ENCODE peak calls at places on chromosomes 4 and X, in five cellular contexts. One of them, this sample, is unnamed.

GRCh38 chr4:20997886-20998285 is 297.6 kb downstream of the PACRGL start:
- DNase-seq in GM23338: no peak
- DNase-seq in GM23248: no peak
- DNase-seq in SK-N-SH: no peak
- DNase-seq in HCT116: no peak
- DNase-seq in this sample: no peak

GRCh38 chr4:157804986-157805385 is 367.8 kb downstream of the GASK1B start:
- DNase-seq in SK-N-SH: no peak
- DNase-seq in GM23338: peak
- DNase-seq in HCT116: peak
- DNase-seq in GM23248: peak
- DNase-seq in this sample: peak

GRCh38 chr4:98470366-98470765 is 188.0 kb downstream of the TSPAN5 start:
- DNase-seq in SK-N-SH: no peak
- DNase-seq in HCT116: no peak
- DNase-seq in GM23338: no peak
- DNase-seq in GM23248: no peak
- DNase-seq in this sample: no peak

GRCh38 chr4:48939785-48940184 is 33.2 kb upstream of the OCIAD2 start:
- DNase-seq in SK-N-SH: no peak
- DNase-seq in GM23338: no peak
- DNase-seq in GM23248: peak
- DNase-seq in HCT116: no peak
- DNase-seq in this sample: no peak

GRCh38 chrX:43882294-43882681 is at the start of gene MAOB:
- DNase-seq in SK-N-SH: peak
- DNase-seq in GM23338: peak
- DNase-seq in GM23248: peak
- DNase-seq in HCT116: no peak
- DNase-seq in this sample: peak

GRCh38 chrX:53018627-53019026 is 30.0 kb upstream of the GPR173 start:
- DNase-seq in GM23248: no peak
- DNase-seq in SK-N-SH: no peak
- DNase-seq in HCT116: no peak
- DNase-seq in GM23338: peak
- DNase-seq in this sample: peak

GRCh38 chr4:82898322-82899243 is 2.0 kb upstream of the THAP9 start:
- DNase-seq in HCT116: no peak
- DNase-seq in SK-N-SH: no peak
- DNase-seq in GM23248: peak
- DNase-seq in GM23338: no peak
- DNase-seq in this sample: no peak

GRCh38 chrX:153884136-153885076 is 1.6 kb downstream of the L1CAM start:
- DNase-seq in GM23248: no peak
- DNase-seq in HCT116: peak
- DNase-seq in SK-N-SH: no peak
- DNase-seq in GM23338: peak
- DNase-seq in this sample: no peak

GRCh38 chr4:48575964-48576363 is 85.9 kb downstream of the ZAR1 start:
- DNase-seq in SK-N-SH: no peak
- DNase-seq in HCT116: no peak
- DNase-seq in GM23338: no peak
- DNase-seq in GM23248: peak
- DNase-seq in this sample: no peak

GRCh38 chr4:95092762-95093161 is 335.0 kb downstream of the BMPR1B start:
- DNase-seq in GM23338: no peak
- DNase-seq in HCT116: no peak
- DNase-seq in GM23248: peak
- DNase-seq in SK-N-SH: peak
- DNase-seq in this sample: no peak

GRCh38 chr4:81738891-81739290 is 267.2 kb upstream of the RASGEF1B start:
- DNase-seq in SK-N-SH: no peak
- DNase-seq in HCT116: no peak
- DNase-seq in GM23248: no peak
- DNase-seq in GM23338: no peak
- DNase-seq in this sample: no peak

GRCh38 chrX:51747671-51748070 is 4.4 kb downstream of the GSPT2 start:
- DNase-seq in GM23338: no peak
- DNase-seq in GM23248: no peak
- DNase-seq in HCT116: no peak
- DNase-seq in SK-N-SH: no peak
- DNase-seq in this sample: no peak

GRCh38 chrX:13250831-13251612 is 68.8 kb downstream of the ATXN3L start:
- DNase-seq in GM23338: no peak
- DNase-seq in HCT116: no peak
- DNase-seq in GM23248: peak
- DNase-seq in SK-N-SH: no peak
- DNase-seq in this sample: no peak

GRCh38 chrX:68669094-68669830 is 21.8 kb downstream of the STARD8 start:
- DNase-seq in SK-N-SH: peak
- DNase-seq in GM23248: peak
- DNase-seq in HCT116: no peak
- DNase-seq in GM23338: peak
- DNase-seq in this sample: peak

GRCh38 chrX:68343551-68343950 is 89.7 kb downstream of the OPHN1 start:
- DNase-seq in GM23338: no peak
- DNase-seq in GM23248: no peak
- DNase-seq in HCT116: no peak
- DNase-seq in SK-N-SH: no peak
- DNase-seq in this sample: no peak

GRCh38 chrX:70423937-70424336 is 823 bp downstream of the GDPD2 start:
- DNase-seq in SK-N-SH: no peak
- DNase-seq in HCT116: no peak
- DNase-seq in GM23248: no peak
- DNase-seq in GM23338: no peak
- DNase-seq in this sample: no peak

GRCh38 chr4:169617306-169617705 is 3.1 kb upstream of the CLCN3 start:
- DNase-seq in GM23248: no peak
- DNase-seq in GM23338: no peak
- DNase-seq in SK-N-SH: no peak
- DNase-seq in HCT116: no peak
- DNase-seq in this sample: no peak

GRCh38 chr4:1979477-1980196 is 29.1 kb downstream of the NELFA start:
- DNase-seq in SK-N-SH: no peak
- DNase-seq in HCT116: no peak
- DNase-seq in GM23248: no peak
- DNase-seq in GM23338: no peak
- DNase-seq in this sample: no peak

GRCh38 chrX:41241962-41242361 is 92.0 kb upstream of the DDX3X start:
- DNase-seq in SK-N-SH: no peak
- DNase-seq in HCT116: no peak
- DNase-seq in GM23248: no peak
- DNase-seq in GM23338: peak
- DNase-seq in this sample: no peak

GRCh38 chr4:8863759-8864682 is 7.6 kb downstream of the HMX1 start:
- DNase-seq in HCT116: no peak
- DNase-seq in SK-N-SH: no peak
- DNase-seq in GM23338: peak
- DNase-seq in GM23248: no peak
- DNase-seq in this sample: no peak

GRCh38 chr4:2402453-2402852 is 16.0 kb downstream of the ZFYVE28 start:
- DNase-seq in GM23338: no peak
- DNase-seq in GM23248: no peak
- DNase-seq in HCT116: no peak
- DNase-seq in SK-N-SH: no peak
- DNase-seq in this sample: no peak

GRCh38 chr4:93749351-93749761 is 79.2 kb upstream of the ATOH1 start:
- DNase-seq in SK-N-SH: no peak
- DNase-seq in HCT116: no peak
- DNase-seq in GM23338: no peak
- DNase-seq in GM23248: no peak
- DNase-seq in this sample: no peak

GRCh38 chrX:42085836-42086235 is 162.5 kb upstream of the CASK start:
- DNase-seq in HCT116: peak
- DNase-seq in GM23338: no peak
- DNase-seq in GM23248: no peak
- DNase-seq in SK-N-SH: no peak
- DNase-seq in this sample: no peak

GRCh38 chr4:142567199-142567598 is 278.9 kb downstream of the INPP4B start:
- DNase-seq in SK-N-SH: no peak
- DNase-seq in HCT116: peak
- DNase-seq in GM23338: peak
- DNase-seq in GM23248: peak
- DNase-seq in this sample: peak

GRCh38 chr4:7424553-7425111 is 10.1 kb downstream of the PSAPL1 start:
- DNase-seq in GM23248: no peak
- DNase-seq in HCT116: no peak
- DNase-seq in GM23338: no peak
- DNase-seq in SK-N-SH: peak
- DNase-seq in this sample: no peak

GRCh38 chrX:140132937-140133336 is 167.6 kb upstream of the CXorf66 start:
- DNase-seq in HCT116: no peak
- DNase-seq in GM23248: no peak
- DNase-seq in GM23338: peak
- DNase-seq in SK-N-SH: no peak
- DNase-seq in this sample: no peak

DNA sequence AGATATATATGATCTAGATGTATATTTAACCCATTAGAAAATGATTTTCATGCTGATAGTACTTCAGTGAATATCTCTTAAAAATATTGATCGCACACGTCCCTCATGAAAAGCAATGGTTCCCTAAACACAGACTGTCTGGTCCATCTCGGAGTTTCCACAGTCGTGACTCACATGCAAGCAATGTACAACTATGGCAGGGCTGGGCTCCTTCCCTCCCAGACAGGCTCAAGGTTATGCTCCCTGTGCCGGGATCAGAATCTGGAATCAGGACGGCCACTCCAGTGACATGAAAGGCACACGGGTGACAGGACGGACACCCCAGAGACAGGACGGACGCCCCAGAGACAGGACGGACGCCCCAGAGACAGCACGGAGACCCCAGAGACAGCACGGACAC is 40.2 kb upstream of the PPP2R3B start:
- DNase-seq in SK-N-SH: no peak
- DNase-seq in HCT116: no peak
- DNase-seq in GM23338: no peak
- DNase-seq in GM23248: no peak
- DNase-seq in this sample: no peak
- TF ChIP-seq EZH2phosphoT487 in SK-N-SH: no peak
- TF ChIP-seq EZH2phosphoT487 in HCT116: no peak
- TF ChIP-seq EZH2phosphoT487 in GM23338: no peak
- TF ChIP-seq EZH2phosphoT487 in GM23248: no peak
- TF ChIP-seq EZH2phosphoT487 in this sample: no peak

DNA sequence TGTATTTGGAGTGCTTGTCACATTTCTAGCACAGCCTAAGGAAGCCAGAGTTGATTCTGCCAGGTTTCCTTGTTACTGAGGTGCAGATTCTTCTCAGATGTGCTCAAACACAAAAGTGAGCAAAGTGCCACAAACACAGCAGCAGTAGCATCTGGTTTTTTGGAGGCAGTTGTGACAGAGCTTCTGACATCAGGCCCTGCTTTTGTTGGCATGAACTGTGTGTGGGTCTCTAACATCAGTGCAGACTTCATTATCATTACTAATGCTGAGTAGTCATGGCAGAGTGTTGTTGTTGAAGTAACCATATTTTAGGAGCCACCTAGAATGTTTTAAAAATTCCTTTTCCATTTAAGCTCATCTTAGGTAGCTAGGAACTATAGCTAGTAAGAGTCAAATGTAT is 656.6 kb downstream of the ANKRD50 start:
- DNase-seq in SK-N-SH: no peak
- DNase-seq in GM23248: peak
- DNase-seq in GM23338: no peak
- DNase-seq in HCT116: no peak
- DNase-seq in this sample: no peak
- TF ChIP-seq EZH2phosphoT487 in SK-N-SH: no peak
- TF ChIP-seq EZH2phosphoT487 in GM23248: no peak
- TF ChIP-seq EZH2phosphoT487 in GM23338: no peak
- TF ChIP-seq EZH2phosphoT487 in HCT116: no peak
- TF ChIP-seq EZH2phosphoT487 in this sample: no peak

DNA sequence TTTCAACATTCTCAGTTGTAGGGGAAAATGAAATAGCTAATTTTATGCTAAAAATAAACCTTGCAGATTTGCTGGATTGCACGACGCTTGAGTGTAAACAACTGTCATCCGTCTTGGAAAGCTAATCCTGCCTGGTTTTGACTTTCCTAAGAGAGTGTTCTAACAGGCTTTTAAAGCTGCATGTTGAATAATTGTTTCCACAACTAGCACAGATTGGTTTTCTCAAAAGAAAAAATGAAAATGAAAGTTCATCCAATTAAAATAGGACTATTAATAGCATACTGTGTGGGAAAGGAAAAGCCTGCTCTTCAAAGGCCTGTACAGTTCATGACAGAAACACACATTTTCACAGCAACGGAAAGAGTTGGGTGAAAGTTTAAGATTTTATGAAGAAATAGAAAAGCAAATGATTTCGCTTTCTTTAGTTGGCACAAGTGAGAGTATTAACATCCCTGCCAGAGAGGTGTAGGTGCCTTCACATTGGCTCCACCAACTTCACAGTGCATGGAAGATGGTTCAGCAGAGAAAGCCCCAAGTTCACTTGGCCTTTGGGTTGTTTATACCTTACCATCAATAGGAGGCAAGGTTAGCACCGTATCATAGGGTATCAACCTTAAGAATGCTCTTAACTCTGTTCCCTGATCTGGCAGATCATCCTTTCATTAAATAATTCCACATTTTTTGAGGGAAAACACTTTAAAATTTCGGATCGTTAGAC is 140.0 kb upstream of the GUCY1A1 start:
- DNase-seq in GM23248: no peak
- DNase-seq in GM23338: no peak
- DNase-seq in HCT116: no peak
- DNase-seq in SK-N-SH: no peak
- DNase-seq in this sample: no peak
- TF ChIP-seq EZH2phosphoT487 in GM23248: no peak
- TF ChIP-seq EZH2phosphoT487 in GM23338: no peak
- TF ChIP-seq EZH2phosphoT487 in HCT116: no peak
- TF ChIP-seq EZH2phosphoT487 in SK-N-SH: no peak
- TF ChIP-seq EZH2phosphoT487 in this sample: no peak

GRCh38 chr4:152998861-152999260 is 62.7 kb downstream of the FHDC1 start:
- DNase-seq in GM23338: no peak
- DNase-seq in SK-N-SH: no peak
- DNase-seq in HCT116: no peak
- DNase-seq in GM23248: no peak
- DNase-seq in this sample: no peak

GRCh38 chr4:152997771-152998487 is 61.8 kb downstream of the FHDC1 start:
- DNase-seq in GM23338: no peak
- DNase-seq in HCT116: no peak
- DNase-seq in GM23248: no peak
- DNase-seq in SK-N-SH: no peak
- DNase-seq in this sample: no peak

GRCh38 chr4:152996101-152996500 is 60.0 kb downstream of the FHDC1 start:
- DNase-seq in SK-N-SH: no peak
- DNase-seq in HCT116: no peak
- DNase-seq in GM23248: no peak
- DNase-seq in GM23338: no peak
- DNase-seq in this sample: no peak

GRCh38 chr4:152997235-152997735 is 61.2 kb downstream of the FHDC1 start:
- DNase-seq in GM23248: no peak
- DNase-seq in HCT116: no peak
- DNase-seq in SK-N-SH: no peak
- DNase-seq in GM23338: no peak
- DNase-seq in this sample: no peak

DNA sequence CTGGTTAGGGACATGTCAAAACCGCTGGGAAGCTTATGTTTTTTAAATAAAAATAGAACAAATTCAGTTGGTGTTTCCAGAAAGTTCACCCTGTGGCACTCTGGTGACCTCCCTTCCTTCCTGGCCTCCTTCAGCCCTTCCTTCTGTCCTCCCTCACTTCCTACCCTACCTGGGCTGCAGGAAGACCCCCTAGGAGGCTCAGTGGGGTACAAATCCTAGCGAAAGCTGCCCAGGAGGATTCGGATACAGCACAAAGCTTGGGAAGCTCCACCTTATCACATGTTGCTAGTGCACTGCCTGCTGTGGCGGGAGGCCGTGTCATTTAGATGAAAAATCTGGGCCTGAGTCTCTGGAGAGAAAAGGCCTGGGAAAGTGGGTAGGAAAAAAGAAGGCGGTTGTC is 60.5 kb downstream of the FHDC1 start:
- DNase-seq in SK-N-SH: no peak
- DNase-seq in GM23338: no peak
- DNase-seq in GM23248: no peak
- DNase-seq in HCT116: no peak
- DNase-seq in this sample: no peak
- TF ChIP-seq EZH2phosphoT487 in SK-N-SH: no peak
- TF ChIP-seq EZH2phosphoT487 in GM23338: no peak
- TF ChIP-seq EZH2phosphoT487 in GM23248: no peak
- TF ChIP-seq EZH2phosphoT487 in HCT116: no peak
- TF ChIP-seq EZH2phosphoT487 in this sample: no peak